ENCODE peak calls at places on chromosomes 2 and 18, in seven cellular contexts. B is lower lobe of right lung, L is breast epithelium, I is adrenal gland, A is astrocyte of the cerebellum, J is HL-60, X is thoracic aorta. C is an unnamed sample.

GRCh38 chr2:237467447-237468179 is 19.4 kb upstream of the MLPH start:
- DNase-seq in B (no peak), L (no peak), I (no peak), A (no peak), J (no peak), X (no peak), C (no peak)

GRCh38 chr2:198322275-198322674 is 517.9 kb downstream of the PLCL1 start:
- DNase-seq in B (no peak), L (no peak), I (no peak), A (no peak), J (peak; percentile 5), X (no peak), C (no peak)

GRCh38 chr2:84846732-84847131 is 34.2 kb downstream of the TRABD2A start:
- DNase-seq in B (no peak), L (no peak), I (no peak), A (no peak), J (no peak), X (no peak), C (no peak)

GRCh38 chr2:36706451-36706850 is 9.9 kb downstream of the VIT start:
- DNase-seq in B (no peak), L (no peak), I (no peak), A (no peak), J (no peak), X (no peak), C (no peak)

GRCh38 chr2:29206941-29207340 is 91.7 kb downstream of the CLIP4 start:
- DNase-seq in B (no peak), L (no peak), I (no peak), A (no peak), J (no peak), X (no peak), C (no peak)

GRCh38 chr18:75173125-75173432 is 35.9 kb downstream of the PTGR3 start:
- DNase-seq in B (no peak), L (no peak), I (no peak), A (no peak), J (peak; percentile 41), X (no peak), C (no peak)

GRCh38 chr2:12437144-12437543 is 279.6 kb upstream of the TRIB2 start:
- DNase-seq in B (no peak), L (no peak), I (no peak), A (no peak), J (no peak), X (no peak), C (no peak)

GRCh38 chr2:99624682-99625081 is 134.9 kb upstream of the REV1 start:
- DNase-seq in B (no peak), L (no peak), I (no peak), A (no peak), J (no peak), X (no peak), C (no peak)

GRCh38 chr2:128228894-128229293 is 89.8 kb downstream of the HS6ST1 start:
- DNase-seq in B (no peak), L (no peak), I (no peak), A (no peak), J (no peak), X (no peak), C (no peak)

GRCh38 chr2:196182439-196183171 is 11.2 kb upstream of the STK17B start:
- DNase-seq in B (no peak), L (no peak), I (no peak), A (no peak), J (no peak), X (no peak), C (no peak)

GRCh38 chr2:65655000-65655399 is 222.6 kb upstream of the SPRED2 start:
- DNase-seq in B (no peak), L (no peak), I (no peak), A (no peak), J (no peak), X (no peak), C (no peak)

GRCh38 chr2:88350641-88351601 is 101.6 kb downstream of the FOXI3 start:
- DNase-seq in B (peak; percentile 72), L (peak; percentile 75), I (peak; percentile 59), A (no peak), J (peak; percentile 36), X (no peak), C (peak; percentile 44)

GRCh38 chr2:3078684-3079083 is 298.9 kb downstream of the EIPR1 start:
- DNase-seq in B (no peak), L (no peak), I (no peak), A (no peak), J (no peak), X (no peak), C (no peak)

GRCh38 chr2:159030674-159031380 is 62.4 kb downstream of the TANC1 start:
- DNase-seq in B (no peak), L (no peak), I (peak; percentile 82), A (peak; percentile 23), J (no peak), X (no peak), C (no peak)

GRCh38 chr2:159032580-159032979 is 64.1 kb downstream of the TANC1 start:
- DNase-seq in B (no peak), L (no peak), I (no peak), A (no peak), J (no peak), X (no peak), C (no peak)

GRCh38 chr2:159034728-159035127 is 66.3 kb downstream of the TANC1 start:
- DNase-seq in B (no peak), L (no peak), I (no peak), A (no peak), J (no peak), X (no peak), C (no peak)

GRCh38 chr2:159032156-159032555 is 63.7 kb downstream of the TANC1 start:
- DNase-seq in B (no peak), L (no peak), I (no peak), A (no peak), J (no peak), X (no peak), C (no peak)

GRCh38 chr2:159035790-159036411 is 67.5 kb downstream of the TANC1 start:
- DNase-seq in B (no peak), L (no peak), I (no peak), A (peak; percentile 57), J (peak; percentile 13), X (no peak), C (no peak)
- TF ChIP-seq CTCF in B (no peak), L (peak; percentile 53), I (no peak), A (peak; percentile 27), J (no peak), X (no peak), C (no peak)

GRCh38 chr2:10091182-10091932 is 11.1 kb upstream of the CYS1 start:
- DNase-seq in B (peak; percentile 60), L (no peak), I (no peak), A (no peak), J (peak; percentile 55), X (no peak), C (no peak)
- TF ChIP-seq CTCF in B (no peak), L (no peak), I (no peak), A (no peak), J (no peak), X (no peak), C (no peak)

DNA sequence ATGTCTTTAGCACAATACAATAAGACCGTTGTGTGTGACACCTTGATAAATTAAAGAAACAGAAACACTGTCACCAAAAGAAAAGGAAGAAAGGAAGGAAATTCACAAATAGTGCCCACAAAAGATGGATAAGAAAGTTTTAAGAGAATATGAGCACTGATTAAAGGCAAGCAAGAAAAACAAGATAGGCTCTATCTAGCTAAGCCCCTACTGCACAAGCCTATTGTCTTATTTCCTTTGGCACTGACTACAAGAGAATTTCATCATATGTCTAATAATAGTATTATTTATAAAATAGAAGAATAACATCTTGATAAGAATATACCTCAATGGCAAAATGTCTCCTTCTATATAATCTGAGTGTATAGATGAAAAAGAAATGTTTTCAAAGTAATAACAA is 335.7 kb downstream of the NCKAP5 start:
- DNase-seq in B (no peak), L (no peak), I (no peak), A (no peak), J (no peak), X (no peak), C (no peak)
- TF ChIP-seq CTCF in B (no peak), L (no peak), I (no peak), A (no peak), J (no peak), X (no peak), C (no peak)

GRCh38 chr18:5872886-5873285 is 22.4 kb downstream of the TMEM200C start:
- DNase-seq in B (no peak), L (no peak), I (no peak), A (no peak), J (no peak), X (no peak), C (no peak)

GRCh38 chr18:5868218-5868904 is 27.0 kb downstream of the TMEM200C start:
- DNase-seq in B (peak; percentile 59), L (no peak), I (peak; percentile 84), A (peak; percentile 90), J (peak; percentile 76), X (no peak), C (no peak)

GRCh38 chr18:5879479-5879882 is 15.8 kb downstream of the TMEM200C start:
- DNase-seq in B (no peak), L (no peak), I (no peak), A (peak; percentile 29), J (no peak), X (no peak), C (no peak)

DNA sequence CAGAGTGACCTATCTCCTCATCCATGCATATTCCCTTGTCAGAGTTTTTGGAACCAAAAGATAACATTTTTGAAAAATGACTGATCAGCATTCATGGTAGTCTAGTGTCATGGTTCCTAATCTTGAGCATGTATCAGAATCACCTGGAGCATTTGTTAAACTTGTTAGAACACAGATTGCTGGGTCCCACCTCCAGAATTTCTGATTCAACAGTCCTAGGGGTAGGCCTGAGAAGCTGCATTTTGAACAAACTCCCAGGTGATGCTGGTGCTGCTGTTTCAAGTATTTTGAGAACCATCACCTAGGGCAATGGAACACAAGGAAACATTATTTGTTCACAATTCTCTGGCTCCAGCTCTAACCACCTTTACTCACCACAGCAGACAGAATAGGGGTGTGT is 21.0 kb downstream of the TMEM200C start:
- DNase-seq in B (no peak), L (no peak), I (no peak), A (no peak), J (no peak), X (no peak), C (no peak)
- TF ChIP-seq CTCF in B (no peak), L (no peak), I (no peak), A (no peak), J (no peak), X (no peak), C (no peak)

GRCh38 chr2:44615950-44616518 is 254.3 kb downstream of the CAMKMT start:
- DNase-seq in B (no peak), L (no peak), I (no peak), A (no peak), J (no peak), X (no peak), C (no peak)
- TF ChIP-seq CTCF in B (no peak), L (no peak), I (no peak), A (no peak), J (no peak), X (no peak), C (no peak)

GRCh38 chr2:177155631-177156030 is 57.0 kb upstream of the HNRNPA3 start:
- DNase-seq in B (no peak), L (no peak), I (no peak), A (no peak), J (no peak), X (no peak), C (no peak)
- TF ChIP-seq CTCF in B (no peak), L (no peak), I (no peak), A (no peak), J (no peak), X (no peak), C (no peak)

C was measured in activated B cell treated with CpG ODN at 0.5 μM for 24 hours.